ENCODE peak calls at places on chromosomes 5 and 9, in nine cellular contexts. Y is Karpas-422; U is NCI-H524 treated with DMSO at 0.1 percent for 48 hours; R is stimulated activated CD4-positive, alpha-beta T cell treated with anti-CD3 and anti-CD28 coated beads, Interleukin-2, amount 100 ng/mL, for 48 hours; S is neural crest cell; M is smooth muscle cell of the brain vasculature; H is NCI-H1694 treated with DMSO at 0.1 percent for 48 hours; D is lower leg skin; V is hypothalamus. L is an unnamed sample.

GRCh38 chr9:15370496-15371464 is 51.9 kb upstream of the SNAPC3 start:
- DNase-seq in M (no peak), D (no peak), H (no peak), S (no peak), R (no peak), U (no peak), V (peak; percentile 9), Y (no peak), L (no peak)

GRCh38 chr9:105994970-105995369 is 300.6 kb downstream of the TMEM38B start:
- DNase-seq in S (no peak), V (peak; percentile 46), Y (no peak), D (no peak), M (no peak), H (no peak), U (no peak), R (no peak), L (no peak)

GRCh38 chr5:172644229-172644628 is 3.2 kb downstream of the NEURL1B start:
- DNase-seq in M (no peak), V (no peak), D (no peak), R (no peak), H (no peak), U (no peak), Y (no peak), S (no peak), L (no peak)

GRCh38 chr9:124480621-124480981 is 26.6 kb downstream of the NR5A1 start:
- DNase-seq in U (no peak), H (no peak), R (no peak), V (no peak), D (no peak), M (no peak), S (peak; percentile 45), Y (peak; percentile 84), L (no peak)

GRCh38 chr9:14106699-14107098 is 207.2 kb downstream of the NFIB start:
- DNase-seq in S (no peak), Y (no peak), D (no peak), R (no peak), M (no peak), H (no peak), U (no peak), V (no peak), L (no peak)

GRCh38 chr9:72533322-72533721 is 11.9 kb downstream of the TMC1 start:
- DNase-seq in U (no peak), V (no peak), R (no peak), S (no peak), D (no peak), H (no peak), M (no peak), Y (no peak), L (no peak)

GRCh38 chr9:114372971-114373591 is 14.7 kb downstream of the AKNA start:
- DNase-seq in S (no peak), Y (peak; percentile 97), V (peak; percentile 56), M (no peak), H (no peak), D (no peak), U (peak; percentile 21), R (no peak), L (peak; percentile 96)

GRCh38 chr5:67182406-67182805 is 14.2 kb downstream of the CD180 start:
- DNase-seq in D (peak; percentile 68), H (no peak), Y (no peak), U (no peak), R (no peak), M (peak; percentile 71), S (no peak), V (peak; percentile 39), L (no peak)

GRCh38 chr9:20394928-20395327 is 227.4 kb downstream of the MLLT3 start:
- DNase-seq in R (no peak), H (peak; percentile 68), M (no peak), U (peak; percentile 78), S (no peak), Y (no peak), V (no peak), D (no peak), L (no peak)

GRCh38 chr9:79572032-79572890 is 496 bp downstream of the TLE4 start:
- DNase-seq in R (no peak), S (peak; percentile 48), H (no peak), Y (peak; percentile 77), D (peak; percentile 31), U (no peak), M (no peak), V (peak; percentile 30), L (peak; percentile 14)

GRCh38 chr5:129803403-129803802 is 55.5 kb downstream of the MINAR2 start:
- DNase-seq in U (no peak), H (no peak), V (no peak), Y (no peak), R (no peak), D (no peak), M (no peak), S (no peak), L (no peak)

GRCh38 chr9:16825971-16826370 is 44.5 kb downstream of the BNC2 start:
- DNase-seq in D (no peak), U (no peak), V (no peak), Y (no peak), R (no peak), H (no peak), S (no peak), M (no peak), L (no peak)

GRCh38 chr9:90141723-90142122 is 500.9 kb downstream of the DIRAS2 start:
- DNase-seq in Y (peak; percentile 77), U (no peak), H (peak; percentile 53), S (no peak), D (no peak), R (no peak), V (no peak), M (no peak), L (no peak)

GRCh38 chr9:97053717-97054116 is 14.8 kb upstream of the CTSV start:
- DNase-seq in D (no peak), H (no peak), M (no peak), V (no peak), U (no peak), Y (no peak), S (no peak), R (no peak), L (no peak)

GRCh38 chr9:74570879-74571512 is 73.9 kb downstream of the RORB start:
- DNase-seq in D (no peak), Y (peak; percentile 68), S (peak; percentile 21), H (no peak), V (peak; percentile 1), U (no peak), M (peak; percentile 6), R (peak; percentile 2), L (no peak)

GRCh38 chr9:128394404-128395168 is 23.4 kb downstream of the URM1 start:
- DNase-seq in M (no peak), R (no peak), H (no peak), V (peak; percentile 67), D (no peak), Y (no peak), S (no peak), U (no peak), L (no peak)

GRCh38 chr5:180098526-180098925 is 27.0 kb upstream of the RNF130 start:
- DNase-seq in M (no peak), D (no peak), V (no peak), H (no peak), Y (no peak), S (no peak), R (no peak), U (no peak), L (no peak)

GRCh38 chr9:129174724-129175514 is 3.1 kb downstream of the IER5L start:
- DNase-seq in H (peak; percentile 43), S (peak; percentile 48), V (peak; percentile 77), D (peak; percentile 69), Y (no peak), U (no peak), M (no peak), R (peak; percentile 14), L (no peak)

L was measured in CD8-positive, alpha-beta T cell.